ENCODE peak calls at places on chromosomes 16 and 17, in five cellular contexts. Y, J, A, D and X are unnamed samples.

GRCh38 chr16:50478021-50478772 is 70.0 kb upstream of the NKD1 start:
- DNase-seq in A (no peak), J (no peak), Y (no peak), D (no peak), X (no peak)

GRCh38 chr16:75289189-75289588 is 37.8 kb upstream of the BCAR1 start:
- DNase-seq in D (no peak), A (no peak), J (no peak), Y (no peak), X (no peak)

GRCh38 chr17:78980624-78980972 is 875 bp upstream of the LGALS3BP start:
- DNase-seq in J (no peak), D (no peak), Y (no peak), A (no peak), X (no peak)

GRCh38 chr17:72465191-72466024 is 344.6 kb downstream of the SOX9 start:
- DNase-seq in Y (no peak), D (peak), A (no peak), J (no peak), X (no peak)

GRCh38 chr16:1322407-1322806 is 11.0 kb upstream of the BAIAP3 start:
- DNase-seq in D (no peak), J (no peak), A (no peak), Y (no peak), X (no peak)

GRCh38 chr16:53071748-53072301 is 17.0 kb downstream of the CHD9 start:
- DNase-seq in D (no peak), A (no peak), Y (peak), J (peak), X (peak)

GRCh38 chr16:67395458-67396158 is 2.3 kb upstream of the TPPP3 start:
- DNase-seq in Y (peak), J (no peak), D (no peak), A (no peak), X (no peak)

GRCh38 chr16:69555867-69556266 is 9.9 kb upstream of the NFAT5 start:
- DNase-seq in Y (no peak), J (no peak), A (no peak), D (no peak), X (no peak)

GRCh38 chr16:11251525-11252481 is 4.2 kb downstream of the SOCS1 start:
- DNase-seq in J (no peak), D (no peak), Y (no peak), A (no peak), X (no peak)

GRCh38 chr16:67801889-67802288 is 4.5 kb downstream of the RANBP10 start:
- DNase-seq in Y (no peak), J (no peak), D (no peak), A (no peak), X (no peak)

GRCh38 chr17:55710829-55711496 is 11.7 kb downstream of the TMEM100 start:
- DNase-seq in J (no peak), A (no peak), D (no peak), Y (no peak), X (no peak)

GRCh38 chr16:181668-182021 is 1.4 kb downstream of the HBQ1 start:
- DNase-seq in Y (no peak), J (no peak), A (no peak), D (no peak), X (no peak)

GRCh38 chr16:77409311-77409710 is 25.5 kb downstream of the ADAMTS18 start:
- DNase-seq in Y (no peak), D (no peak), A (no peak), J (no peak), X (no peak)

GRCh38 chr16:84496991-84497390 is 7.5 kb downstream of the MEAK7 start:
- DNase-seq in Y (peak), J (no peak), A (no peak), D (no peak), X (no peak)

GRCh38 chr16:10940501-10941079 is 1.7 kb downstream of the DEXI start:
- DNase-seq in D (no peak), Y (peak), A (no peak), J (no peak), X (no peak)

GRCh38 chr17:52138752-52139151 is 19.8 kb downstream of the CA10 start:
- DNase-seq in A (no peak), Y (no peak), D (no peak), J (no peak), X (no peak)

GRCh38 chr17:6361733-6362132 is 73.2 kb downstream of the AIPL1 start:
- DNase-seq in J (no peak), D (no peak), A (no peak), Y (no peak), X (no peak)

GRCh38 chr17:2172447-2172938 is 117.6 kb downstream of the HIC1 start:
- DNase-seq in A (no peak), Y (no peak), J (peak), D (no peak), X (no peak)

DNA sequence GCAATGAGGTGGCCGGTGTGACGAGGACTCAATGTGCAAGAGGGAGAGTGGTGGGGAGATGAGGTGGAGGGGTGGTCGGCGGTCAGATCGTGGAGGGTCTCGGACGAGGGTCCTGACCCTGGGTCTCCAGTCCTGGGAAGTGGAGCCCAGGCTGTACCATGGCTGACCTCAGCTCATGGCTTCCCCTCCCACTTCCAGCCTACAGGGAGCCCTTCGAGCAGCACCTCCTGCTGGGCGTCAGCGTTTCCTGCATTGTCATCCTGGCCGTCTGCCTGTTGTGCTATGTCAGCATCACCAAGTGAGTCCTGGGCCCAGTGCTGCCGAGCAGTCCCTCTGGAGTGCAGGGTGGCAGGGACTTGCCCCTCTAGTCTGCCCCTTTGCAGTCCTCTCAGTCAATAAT is 41.8 kb downstream of the IL4R start:
- DNase-seq in A (no peak), Y (peak), J (peak), D (no peak), X (no peak)
- TF ChIP-seq CTCF in A (peak), Y (peak), J (peak), D (peak), X (no peak)

GRCh38 chr16:62038225-62038624 is 2.0 kb upstream of the CDH8 start:
- DNase-seq in J (no peak), D (no peak), Y (no peak), A (no peak), X (no peak)

GRCh38 chr16:62038646-62039045 is 2.4 kb upstream of the CDH8 start:
- DNase-seq in A (no peak), Y (no peak), J (no peak), D (no peak), X (no peak)

GRCh38 chr16:62036101-62036806 is at the start of gene CDH8:
- DNase-seq in J (no peak), A (peak), D (no peak), Y (peak), X (peak)

GRCh38 chr16:62036807-62037135 is 533 bp upstream of the CDH8 start:
- DNase-seq in D (no peak), Y (no peak), A (no peak), J (no peak), X (no peak)

DNA sequence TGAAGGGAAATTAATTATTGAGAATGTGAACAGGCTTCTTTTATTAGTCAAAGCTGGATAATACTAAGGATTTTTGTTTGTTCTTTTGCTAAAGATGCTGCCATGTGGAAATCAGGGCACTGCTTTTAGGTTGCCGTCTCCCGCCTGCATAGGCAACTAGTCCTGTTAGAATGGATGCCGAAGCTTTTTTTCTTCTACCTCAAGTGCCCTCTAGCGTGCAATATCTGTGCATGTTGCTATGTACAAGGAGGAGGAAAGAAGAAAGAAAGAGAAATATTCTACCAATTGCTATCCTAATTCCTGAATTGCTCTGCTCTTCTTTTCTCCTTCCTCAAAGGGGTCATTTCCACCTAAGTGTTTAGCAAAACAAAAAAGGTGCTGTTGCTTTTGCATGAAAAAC is 5.2 kb upstream of the CDH8 start:
- DNase-seq in D (no peak), J (no peak), Y (no peak), A (peak), X (no peak)
- TF ChIP-seq CTCF in D (no peak), J (no peak), Y (peak), A (peak), X (no peak)

GRCh38 chr16:13453938-13454553 is 465.9 kb upstream of the ERCC4 start:
- DNase-seq in J (no peak), Y (no peak), A (peak), D (no peak), X (no peak)
- TF ChIP-seq CTCF in J (no peak), Y (peak), A (peak), D (no peak), X (peak)

DNA sequence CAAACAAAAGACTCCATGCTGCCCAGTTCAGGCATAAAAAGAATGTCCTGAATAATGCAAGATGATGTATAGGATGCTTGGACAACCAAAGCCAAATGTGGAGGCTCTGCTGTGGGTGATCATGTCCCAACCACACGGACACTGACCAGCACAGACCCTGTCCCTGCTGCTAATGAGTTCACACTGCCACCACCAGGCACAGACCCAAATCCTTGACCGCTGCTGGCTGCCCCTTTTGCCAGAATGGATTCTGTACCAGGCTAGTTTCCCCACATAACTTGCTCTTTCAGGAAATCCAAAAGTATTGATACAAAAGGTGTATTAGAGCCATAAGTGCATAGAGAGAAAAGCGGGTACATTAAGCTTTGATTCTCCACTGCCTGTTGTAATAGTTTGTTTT is 60.9 kb downstream of the XYLT1 start:
- DNase-seq in Y (no peak), D (no peak), A (no peak), J (no peak), X (no peak)
- TF ChIP-seq CTCF in Y (no peak), D (no peak), A (no peak), J (no peak), X (no peak)

GRCh38 chr16:24953721-24954120 is 61.4 kb downstream of the ARHGAP17 start:
- DNase-seq in A (no peak), D (no peak), Y (no peak), J (no peak), X (no peak)

GRCh38 chr16:24957887-24958286 is 57.3 kb downstream of the ARHGAP17 start:
- DNase-seq in D (no peak), Y (no peak), J (no peak), A (no peak), X (no peak)

GRCh38 chr16:24950275-24950674 is 64.9 kb downstream of the ARHGAP17 start:
- DNase-seq in Y (no peak), J (no peak), D (peak), A (no peak), X (no peak)

GRCh38 chr16:24954137-24954536 is 61.0 kb downstream of the ARHGAP17 start:
- DNase-seq in J (no peak), D (no peak), A (no peak), Y (no peak), X (no peak)

DNA sequence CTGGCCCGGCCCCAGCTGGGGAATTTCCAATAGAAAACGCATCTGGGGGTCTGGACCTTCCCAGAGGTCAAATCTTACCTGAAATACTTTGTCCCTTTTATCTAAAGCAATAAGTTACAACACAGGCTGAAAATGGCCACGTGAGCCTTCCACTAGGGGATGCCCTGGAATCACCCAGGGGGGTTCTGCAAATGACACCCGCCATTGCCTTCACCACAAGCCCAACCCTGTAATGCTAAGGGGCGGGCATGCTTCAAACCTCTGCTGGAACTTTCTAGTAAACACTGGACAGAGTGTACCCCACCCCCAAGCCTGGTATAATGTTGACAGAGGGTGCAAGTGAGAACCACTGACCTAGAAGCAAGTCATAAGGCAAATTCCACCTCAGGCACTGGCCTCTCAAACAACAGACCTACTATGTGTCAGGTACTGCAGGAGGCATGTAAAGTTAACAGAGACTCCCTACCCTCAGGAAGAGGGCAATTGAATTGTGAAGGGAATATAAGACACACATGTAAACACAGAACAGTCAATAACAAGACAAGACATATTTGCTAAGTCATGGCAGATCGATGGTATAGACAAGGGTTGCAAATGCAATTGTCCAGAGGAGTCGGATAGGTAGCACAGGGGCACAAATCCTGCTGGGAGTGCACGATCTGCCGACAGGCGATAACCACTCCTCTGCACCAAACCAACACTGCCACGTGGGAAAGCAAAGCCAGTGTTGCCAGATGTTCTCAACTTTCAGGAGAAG is 59.0 kb downstream of the ARHGAP17 start:
- DNase-seq in D (no peak), A (no peak), J (no peak), Y (no peak), X (no peak)
- TF ChIP-seq CTCF in D (no peak), A (no peak), J (no peak), Y (no peak), X (no peak)

DNA sequence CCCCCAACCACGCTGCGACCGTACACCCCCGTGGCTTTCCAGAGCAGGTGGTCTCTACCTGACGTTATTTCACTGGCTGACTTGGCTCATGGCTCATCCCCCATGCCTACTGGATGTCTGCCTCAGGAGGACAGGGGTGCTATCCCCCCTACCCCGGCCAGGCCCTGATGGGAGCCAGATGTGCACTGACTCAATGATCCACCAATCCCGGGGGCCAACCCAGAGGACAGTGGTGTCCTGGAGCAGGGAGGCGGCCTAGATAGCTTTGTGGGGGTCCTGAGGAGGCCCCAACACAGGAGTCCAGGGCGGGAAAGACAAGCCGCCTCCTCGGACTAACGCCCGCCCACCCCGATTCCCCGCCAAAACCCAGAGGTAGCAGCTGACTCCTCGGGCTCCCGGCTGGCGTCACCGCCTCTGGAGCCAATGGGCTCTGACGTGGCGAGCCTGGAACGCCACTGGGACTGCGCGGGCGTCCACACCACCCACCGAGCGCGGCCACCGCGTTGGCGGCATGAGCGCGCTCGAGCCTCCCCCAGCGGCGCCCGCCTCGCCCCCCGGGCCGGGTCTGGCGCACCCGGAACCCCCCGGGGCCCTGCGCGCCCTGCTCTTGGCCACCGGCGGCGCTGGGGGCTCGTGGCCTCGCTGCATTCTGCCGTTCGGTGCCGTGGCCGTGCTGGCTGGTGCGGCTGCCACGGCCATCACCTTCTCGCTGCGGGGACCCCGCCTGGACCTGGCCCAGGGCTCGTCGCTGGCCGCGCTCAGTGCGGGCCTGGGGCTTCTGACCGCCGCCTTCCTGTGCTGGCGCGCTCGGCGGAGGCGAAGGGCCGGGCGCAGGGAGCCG is 3.6 kb upstream of the NTN3 start:
- DNase-seq in Y (peak), D (no peak), J (peak), A (no peak), X (no peak)
- TF ChIP-seq CTCF in Y (no peak), D (no peak), J (no peak), A (peak), X (no peak)

GRCh38 chr17:31431795-31432658 is 40.6 kb downstream of the RAB11FIP4 start:
- DNase-seq in D (no peak), Y (no peak), J (no peak), A (no peak), X (no peak)
- TF ChIP-seq CTCF in D (no peak), Y (no peak), J (no peak), A (no peak), X (no peak)

DNA sequence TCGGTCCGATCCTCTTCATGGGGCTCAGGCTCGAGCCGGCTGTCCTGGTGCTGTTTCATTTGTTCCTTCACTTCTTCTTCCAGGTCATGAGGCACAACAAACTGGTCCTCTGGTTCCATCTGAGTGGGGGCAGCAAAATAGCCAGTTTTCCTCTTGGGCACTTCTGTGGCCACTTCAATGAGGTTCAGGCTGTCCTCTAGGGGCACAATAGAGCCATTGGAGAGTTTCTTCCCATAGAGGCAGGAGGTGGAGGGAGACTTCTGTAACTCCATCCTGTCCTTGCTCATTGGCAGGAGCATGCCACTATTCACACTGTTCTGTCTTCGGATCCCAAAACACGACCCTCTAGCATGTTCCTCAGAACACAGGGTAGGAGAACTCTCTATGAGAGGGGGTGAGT is 22.9 kb downstream of the MARVELD3 start:
- DNase-seq in Y (no peak), D (no peak), A (no peak), J (no peak), X (no peak)
- TF ChIP-seq CTCF in Y (peak), D (peak), A (peak), J (no peak), X (no peak)